ENCODE peak calls at places on chromosomes 3 and 15, in ten cellular contexts. S is mesothelial cell of epicardium, Y is cardiac fibroblast, H is MM.1S, J is endothelial cell, A is GM10248, L is foreskin fibroblast, D is HFFc6, Q is A549, T is WTC11. C is an unnamed sample.

GRCh38 chr3:120289636-120290035 is 4.6 kb upstream of the GPR156 start:
- DNase-seq in S (no peak), T (no peak), L (no peak), D (no peak), A (no peak), J (no peak), Q (no peak), Y (no peak), H (no peak), C (no peak)

GRCh38 chr3:154247806-154248480 is 76.3 kb downstream of the DHX36 start:
- DNase-seq in A (no peak), T (no peak), Q (no peak), D (no peak), J (no peak), S (no peak), H (no peak), L (no peak), Y (no peak), C (no peak)

GRCh38 chr3:142447308-142447851 is 457 bp downstream of the XRN1 start:
- DNase-seq in J (peak), L (peak), S (no peak), H (peak), A (peak), Q (peak), D (peak), Y (peak), T (peak), C (peak)

GRCh38 chr3:129934234-129935123 is 40.0 kb upstream of the TRH start:
- DNase-seq in J (peak), Y (peak), S (no peak), A (peak), Q (peak), T (peak), L (peak), D (no peak), H (peak), C (no peak)

GRCh38 chr3:69712933-69713332 is 26.3 kb upstream of the MITF start:
- DNase-seq in A (no peak), H (no peak), S (no peak), Q (no peak), Y (no peak), J (no peak), L (no peak), T (no peak), D (no peak), C (no peak)

GRCh38 chr3:134602440-134602814 is 48.4 kb downstream of the KY start:
- DNase-seq in H (no peak), S (no peak), Q (no peak), D (no peak), L (no peak), Y (no peak), J (no peak), T (no peak), A (no peak), C (no peak)

GRCh38 chr3:150870406-150870805 is 34.8 kb downstream of the MINDY4B start:
- DNase-seq in T (no peak), D (peak), S (no peak), J (no peak), A (no peak), Q (no peak), L (peak), H (no peak), Y (peak), C (no peak)

GRCh38 chr3:181687190-181687589 is 24.5 kb upstream of the SOX2 start:
- DNase-seq in Q (no peak), L (no peak), Y (no peak), J (no peak), H (no peak), T (no peak), A (no peak), S (no peak), D (no peak), C (no peak)

GRCh38 chr3:171878441-171879225 is 35.5 kb downstream of the TMEM212 start:
- DNase-seq in S (no peak), D (no peak), Y (peak), Q (no peak), L (no peak), J (no peak), H (no peak), T (no peak), A (no peak), C (no peak)

GRCh38 chr3:177357352-177358084 is 160.2 kb upstream of the TBL1XR1 start:
- DNase-seq in A (no peak), H (peak), Q (peak), J (no peak), L (peak), D (peak), Y (peak), T (no peak), S (no peak), C (no peak)

GRCh38 chr15:59349715-59350420 is 22.8 kb downstream of the MYO1E start:
- DNase-seq in J (no peak), T (no peak), H (no peak), Q (peak), S (no peak), D (peak), A (peak), L (peak), Y (peak), C (no peak)

GRCh38 chr3:143775401-143775970 is 72.8 kb downstream of the SLC9A9 start:
- DNase-seq in D (peak), T (no peak), H (peak), Y (peak), Q (peak), L (peak), S (no peak), A (peak), J (no peak), C (peak)

GRCh38 chr15:50542051-50542450 is 4.4 kb downstream of the USP50 start:
- DNase-seq in S (no peak), L (peak), H (no peak), T (no peak), Q (no peak), J (no peak), A (no peak), D (peak), Y (peak), C (no peak)

GRCh38 chr15:46277451-46277850 is 642.6 kb downstream of the SQOR start:
- DNase-seq in Y (no peak), A (no peak), L (no peak), T (no peak), H (no peak), Q (no peak), S (no peak), J (no peak), D (no peak), C (no peak)

GRCh38 chr15:46277994-46278885 is 643.4 kb downstream of the SQOR start:
- DNase-seq in A (no peak), D (no peak), S (no peak), Y (no peak), T (no peak), J (no peak), L (no peak), Q (no peak), H (no peak), C (no peak)

GRCh38 chr15:46275701-46276100 is 640.9 kb downstream of the SQOR start:
- DNase-seq in T (no peak), S (no peak), H (no peak), D (no peak), L (no peak), Q (no peak), Y (no peak), A (no peak), J (no peak), C (no peak)

GRCh38 chr15:46280753-46281521 is 646.1 kb downstream of the SQOR start:
- DNase-seq in J (no peak), H (peak), Y (no peak), D (peak), L (peak), A (no peak), S (no peak), Q (no peak), T (peak), C (no peak)
- TF ChIP-seq CTCF in J (no peak), H (peak), Y (no peak), D (peak), L (peak), A (no peak), S (no peak), Q (no peak), T (no peak), C (no peak)

DNA sequence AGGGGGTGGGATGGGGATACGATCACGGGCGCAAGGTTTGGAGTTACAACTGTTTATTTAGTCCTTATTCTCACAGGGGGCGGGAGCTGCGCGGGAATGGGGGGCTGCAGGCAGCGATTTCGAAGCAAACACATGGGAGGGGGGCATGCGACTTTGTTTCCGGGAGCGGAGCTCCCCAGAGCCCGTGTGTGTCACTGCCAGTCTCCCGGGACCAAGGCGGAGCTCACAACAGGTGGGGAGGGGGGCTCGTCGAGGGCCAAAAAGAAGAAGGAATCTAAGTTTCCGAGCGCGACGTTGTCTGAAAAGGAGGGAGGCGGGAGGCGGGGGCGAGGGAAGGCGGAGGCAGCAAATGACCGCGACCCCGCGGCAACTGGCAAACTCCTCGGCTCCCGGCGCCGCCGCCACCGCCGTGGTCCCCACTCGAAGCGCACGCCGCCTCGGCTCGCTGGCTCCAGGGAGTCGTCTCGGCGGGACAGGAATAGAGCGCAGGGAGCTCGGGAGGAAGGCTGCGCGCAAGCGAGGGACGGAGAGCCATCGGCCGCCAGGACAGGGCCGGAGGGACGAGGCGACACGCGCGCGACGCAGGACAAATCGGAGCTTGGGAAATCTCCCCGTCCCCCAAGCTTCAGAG is 1.4 kb downstream of the FOXP1 start:
- DNase-seq in S (peak), H (no peak), Q (peak), Y (peak), D (no peak), A (no peak), J (peak), T (peak), L (no peak), C (no peak)
- TF ChIP-seq CTCF in S (no peak), H (no peak), Q (no peak), Y (no peak), D (no peak), A (no peak), J (no peak), T (no peak), L (no peak), C (no peak)

GRCh38 chr3:48416091-48416505 is 13.8 kb downstream of the PLXNB1 start:
- DNase-seq in T (no peak), D (no peak), A (no peak), S (no peak), L (no peak), J (no peak), Y (no peak), H (no peak), Q (no peak), C (no peak)

GRCh38 chr3:48416546-48416945 is 13.3 kb downstream of the PLXNB1 start:
- DNase-seq in D (no peak), S (no peak), J (no peak), Q (no peak), H (no peak), A (no peak), Y (no peak), L (no peak), T (no peak), C (no peak)

GRCh38 chr3:48413611-48414010 is 16.3 kb downstream of the PLXNB1 start:
- DNase-seq in H (no peak), T (no peak), L (no peak), Y (no peak), J (no peak), S (no peak), A (no peak), Q (no peak), D (no peak), C (no peak)

GRCh38 chr3:48414376-48415250 is 15.3 kb downstream of the PLXNB1 start:
- DNase-seq in D (no peak), A (no peak), H (no peak), L (no peak), T (no peak), J (no peak), Q (no peak), S (no peak), Y (no peak), C (no peak)

DNA sequence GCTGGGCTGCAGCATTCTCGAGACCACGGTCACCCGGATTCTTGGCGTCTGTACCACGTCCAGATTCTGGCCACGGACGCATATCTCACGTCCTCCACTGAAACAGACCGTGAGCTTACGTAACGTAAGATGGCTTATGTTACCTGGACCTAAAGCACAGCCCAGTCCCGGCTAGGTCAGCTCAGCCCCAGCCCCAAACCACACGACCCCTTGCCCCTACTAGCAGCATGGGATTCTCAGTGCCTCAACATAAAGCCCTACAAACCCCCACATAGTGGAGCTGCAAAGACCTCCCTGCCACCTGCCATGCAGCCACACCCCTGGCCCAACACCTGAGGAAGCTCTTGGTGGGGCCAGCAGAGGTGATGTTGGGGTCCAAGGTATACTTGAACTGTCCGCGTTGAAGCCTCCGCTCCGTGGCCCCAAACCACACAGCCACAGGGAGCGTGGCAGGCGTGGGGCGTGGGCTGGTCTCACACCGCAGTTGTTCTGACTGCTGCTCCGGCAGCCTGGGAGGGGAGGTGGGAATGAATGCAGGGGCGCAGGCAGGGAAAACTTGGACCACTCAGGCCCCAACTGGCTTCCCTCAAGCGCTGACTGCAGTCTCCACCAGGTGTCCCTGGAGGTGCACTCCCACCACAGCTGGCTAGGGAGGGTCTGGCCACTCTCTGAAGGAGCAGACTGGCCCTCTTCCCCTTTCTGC is 14.5 kb downstream of the PLXNB1 start:
- DNase-seq in J (no peak), T (no peak), D (no peak), S (no peak), Q (no peak), H (no peak), Y (no peak), A (no peak), L (no peak), C (no peak)
- TF ChIP-seq CTCF in J (no peak), T (no peak), D (peak), S (no peak), Q (no peak), H (no peak), Y (no peak), A (no peak), L (no peak), C (no peak)

GRCh38 chr3:13879946-13880810 is at the start of gene WNT7A:
- DNase-seq in T (peak), L (no peak), H (no peak), A (peak), Q (peak), D (no peak), S (no peak), Y (no peak), J (peak), C (no peak)
- TF ChIP-seq CTCF in T (peak), L (peak), H (no peak), A (peak), Q (peak), D (peak), S (peak), Y (no peak), J (peak), C (peak)

GRCh38 chr15:45134682-45135604 is 5.1 kb downstream of the DUOX1 start:
- DNase-seq in L (no peak), Y (no peak), H (no peak), D (no peak), T (peak), A (no peak), J (peak), S (no peak), Q (no peak), C (no peak)
- TF ChIP-seq CTCF in L (no peak), Y (no peak), H (peak), D (no peak), T (no peak), A (peak), J (no peak), S (no peak), Q (no peak), C (no peak)

DNA sequence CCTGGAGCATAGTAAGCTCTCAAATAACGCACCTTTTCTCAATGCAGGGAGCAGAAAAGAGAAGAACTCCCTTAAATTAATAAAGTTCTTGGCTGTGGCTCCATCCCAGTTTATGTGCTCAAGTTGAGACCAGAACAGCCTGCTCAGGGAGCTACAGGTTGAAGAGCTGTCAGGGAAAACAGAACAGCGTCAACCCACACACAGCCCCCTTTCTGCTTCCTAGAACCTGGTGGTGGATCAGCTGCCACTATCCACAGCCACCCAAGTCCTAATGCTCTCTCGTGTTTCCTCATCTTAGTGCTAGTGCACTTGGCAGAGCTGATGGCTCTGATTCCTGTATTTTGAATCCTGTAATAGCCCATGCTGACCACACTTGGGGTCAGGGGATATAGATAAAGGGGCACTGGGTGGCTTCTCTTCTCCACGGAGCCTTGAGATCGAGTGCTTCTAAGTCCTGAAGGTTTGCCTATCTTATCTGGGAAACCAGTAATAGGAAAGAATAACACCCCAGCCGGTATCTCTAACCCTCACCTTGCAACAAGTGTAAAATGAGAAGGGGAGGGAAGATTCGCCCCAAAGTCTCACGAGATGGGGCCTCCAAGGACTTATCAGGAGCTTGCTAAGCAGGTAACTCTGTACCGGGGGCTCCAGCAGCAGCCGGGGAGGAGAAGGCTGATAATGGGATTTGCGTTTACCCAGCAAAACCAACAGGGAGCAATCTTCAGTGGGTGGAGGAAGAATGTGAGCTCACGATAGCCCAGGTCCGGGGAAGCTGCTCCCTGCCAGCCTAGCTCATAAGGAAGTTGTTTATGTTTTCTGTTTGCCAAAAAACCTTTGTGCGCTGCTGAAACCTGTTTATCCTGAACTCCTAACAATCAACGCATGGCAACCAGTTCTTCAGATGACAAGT is 136.2 kb upstream of the ICE2 start:
- DNase-seq in T (peak), J (peak), Y (no peak), S (no peak), D (no peak), A (no peak), H (no peak), Q (no peak), L (no peak), C (no peak)
- TF ChIP-seq CTCF in T (no peak), J (no peak), Y (no peak), S (no peak), D (no peak), A (no peak), H (no peak), Q (no peak), L (no peak), C (no peak)

DNA sequence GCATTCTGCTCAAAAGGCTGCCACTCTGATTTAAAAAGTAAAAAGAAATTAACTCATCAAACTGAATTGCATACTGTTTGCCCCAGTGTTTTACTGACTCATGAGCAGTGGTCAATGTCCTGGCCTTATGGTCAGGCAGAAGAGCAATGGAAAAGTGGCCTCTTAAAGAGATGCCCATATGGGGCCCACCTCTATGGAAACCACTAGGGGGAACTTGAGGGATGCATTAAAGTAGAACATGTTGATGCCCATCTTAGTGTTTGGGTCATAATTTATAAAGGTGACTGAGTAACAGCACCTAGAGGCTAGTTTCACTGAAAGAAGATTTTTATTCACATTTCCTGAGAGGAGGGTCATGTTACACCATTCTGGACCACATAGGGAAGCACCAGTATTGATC is 66.5 kb upstream of the RNU6-1 start:
- DNase-seq in A (no peak), H (no peak), S (no peak), T (no peak), D (peak), Q (peak), J (no peak), Y (peak), L (no peak), C (no peak)
- TF ChIP-seq CTCF in A (no peak), H (peak), S (no peak), T (no peak), D (peak), Q (peak), J (peak), Y (peak), L (peak), C (peak)

GRCh38 chr3:10370429-10370828 is 49.5 kb upstream of the SEC13 start:
- DNase-seq in A (no peak), L (peak), J (no peak), H (peak), S (no peak), Q (no peak), D (peak), Y (peak), T (no peak), C (no peak)
- TF ChIP-seq CTCF in A (no peak), L (no peak), J (no peak), H (no peak), S (no peak), Q (no peak), D (peak), Y (no peak), T (no peak), C (no peak)

GRCh38 chr15:95291878-95292472 is 1038.5 kb upstream of the NR2F2 start:
- DNase-seq in S (no peak), J (no peak), T (no peak), H (peak), Y (no peak), A (peak), L (no peak), Q (peak), D (peak), C (no peak)
- TF ChIP-seq CTCF in S (peak), J (peak), T (peak), H (peak), Y (peak), A (peak), L (peak), Q (peak), D (peak), C (peak)

C was measured in GM12864.